ENCODE peak calls at places on chromosomes 12 and 14, in four cellular contexts. One of them, this sample, is unnamed.

GRCh38 chr14:90553298-90553920 is 156.6 kb downstream of the CALM1 start:
- DNase-seq in GM23248: no peak
- DNase-seq in aorta: peak; percentile 29
- DNase-seq in stimulated activated CD4-positive, alpha-beta T cell treated with anti-CD3 and anti-CD28 coated beads, Interleukin-15, amount 100 ng/mL, for 48 hours: no peak
- DNase-seq in this sample: no peak

GRCh38 chr14:54614296-54614695 is 47.4 kb downstream of the SAMD4A start:
- DNase-seq in aorta: no peak
- DNase-seq in stimulated activated CD4-positive, alpha-beta T cell treated with anti-CD3 and anti-CD28 coated beads, Interleukin-15, amount 100 ng/mL, for 48 hours: no peak
- DNase-seq in GM23248: no peak
- DNase-seq in this sample: no peak

GRCh38 chr14:30204431-30204830 is 276.8 kb upstream of the PRKD1 start:
- DNase-seq in stimulated activated CD4-positive, alpha-beta T cell treated with anti-CD3 and anti-CD28 coated beads, Interleukin-15, amount 100 ng/mL, for 48 hours: no peak
- DNase-seq in aorta: no peak
- DNase-seq in GM23248: no peak
- DNase-seq in this sample: no peak

GRCh38 chr14:32524609-32525391 is 195.7 kb downstream of the AKAP6 start:
- DNase-seq in GM23248: peak; percentile 48
- DNase-seq in stimulated activated CD4-positive, alpha-beta T cell treated with anti-CD3 and anti-CD28 coated beads, Interleukin-15, amount 100 ng/mL, for 48 hours: no peak
- DNase-seq in aorta: no peak
- DNase-seq in this sample: no peak

GRCh38 chr12:106071686-106072085 is 67.1 kb downstream of the NUAK1 start:
- DNase-seq in GM23248: no peak
- DNase-seq in stimulated activated CD4-positive, alpha-beta T cell treated with anti-CD3 and anti-CD28 coated beads, Interleukin-15, amount 100 ng/mL, for 48 hours: no peak
- DNase-seq in aorta: no peak
- DNase-seq in this sample: no peak

GRCh38 chr14:91882776-91883175 is 15.4 kb upstream of the TC2N start:
- DNase-seq in GM23248: no peak
- DNase-seq in aorta: no peak
- DNase-seq in stimulated activated CD4-positive, alpha-beta T cell treated with anti-CD3 and anti-CD28 coated beads, Interleukin-15, amount 100 ng/mL, for 48 hours: no peak
- DNase-seq in this sample: no peak

GRCh38 chr12:67137256-67137655 is 131.9 kb upstream of the CAND1 start:
- DNase-seq in stimulated activated CD4-positive, alpha-beta T cell treated with anti-CD3 and anti-CD28 coated beads, Interleukin-15, amount 100 ng/mL, for 48 hours: no peak
- DNase-seq in GM23248: peak; percentile 8
- DNase-seq in aorta: no peak
- DNase-seq in this sample: no peak

GRCh38 chr14:90383731-90384542 is 12.9 kb upstream of the CALM1 start:
- DNase-seq in stimulated activated CD4-positive, alpha-beta T cell treated with anti-CD3 and anti-CD28 coated beads, Interleukin-15, amount 100 ng/mL, for 48 hours: peak; percentile 38
- DNase-seq in GM23248: peak; percentile 74
- DNase-seq in aorta: peak; percentile 67
- DNase-seq in this sample: peak; percentile 36

GRCh38 chr12:113424915-113425823 is 3.0 kb downstream of the SDSL start:
- DNase-seq in stimulated activated CD4-positive, alpha-beta T cell treated with anti-CD3 and anti-CD28 coated beads, Interleukin-15, amount 100 ng/mL, for 48 hours: peak; percentile 44
- DNase-seq in GM23248: peak; percentile 61
- DNase-seq in aorta: peak; percentile 73
- DNase-seq in this sample: peak; percentile 35

GRCh38 chr12:91316161-91316759 is 133.6 kb upstream of the DCN start:
- DNase-seq in stimulated activated CD4-positive, alpha-beta T cell treated with anti-CD3 and anti-CD28 coated beads, Interleukin-15, amount 100 ng/mL, for 48 hours: no peak
- DNase-seq in GM23248: peak; percentile 7
- DNase-seq in aorta: no peak
- DNase-seq in this sample: no peak

GRCh38 chr12:80211671-80212070 is 112.3 kb downstream of the OTOGL start:
- DNase-seq in aorta: no peak
- DNase-seq in stimulated activated CD4-positive, alpha-beta T cell treated with anti-CD3 and anti-CD28 coated beads, Interleukin-15, amount 100 ng/mL, for 48 hours: no peak
- DNase-seq in GM23248: no peak
- DNase-seq in this sample: no peak

GRCh38 chr14:30267141-30267540 is 291.8 kb upstream of the G2E3 start:
- DNase-seq in stimulated activated CD4-positive, alpha-beta T cell treated with anti-CD3 and anti-CD28 coated beads, Interleukin-15, amount 100 ng/mL, for 48 hours: no peak
- DNase-seq in GM23248: peak; percentile 63
- DNase-seq in aorta: no peak
- DNase-seq in this sample: peak; percentile 13

GRCh38 chr12:124567673-124568373 is 411 bp upstream of the NCOR2 start:
- DNase-seq in GM23248: peak; percentile 95
- DNase-seq in aorta: peak; percentile 98
- DNase-seq in stimulated activated CD4-positive, alpha-beta T cell treated with anti-CD3 and anti-CD28 coated beads, Interleukin-15, amount 100 ng/mL, for 48 hours: peak; percentile 69
- DNase-seq in this sample: peak; percentile 95

GRCh38 chr12:53205747-53206146 is 1.3 kb downstream of the ITGB7 start:
- DNase-seq in stimulated activated CD4-positive, alpha-beta T cell treated with anti-CD3 and anti-CD28 coated beads, Interleukin-15, amount 100 ng/mL, for 48 hours: peak; percentile 76
- DNase-seq in GM23248: peak; percentile 96
- DNase-seq in aorta: peak; percentile 73
- DNase-seq in this sample: peak; percentile 80

GRCh38 chr14:64444984-64445845 is 20.1 kb upstream of the AKAP5 start:
- DNase-seq in stimulated activated CD4-positive, alpha-beta T cell treated with anti-CD3 and anti-CD28 coated beads, Interleukin-15, amount 100 ng/mL, for 48 hours: peak; percentile 33
- DNase-seq in GM23248: peak; percentile 67
- DNase-seq in aorta: peak; percentile 52
- DNase-seq in this sample: peak; percentile 87

GRCh38 chr12:80857311-80857710 is 80.4 kb downstream of the LIN7A start:
- DNase-seq in aorta: no peak
- DNase-seq in GM23248: peak; percentile 47
- DNase-seq in stimulated activated CD4-positive, alpha-beta T cell treated with anti-CD3 and anti-CD28 coated beads, Interleukin-15, amount 100 ng/mL, for 48 hours: no peak
- DNase-seq in this sample: no peak

GRCh38 chr12:65414526-65414925 is 136.0 kb downstream of the MSRB3 start:
- DNase-seq in stimulated activated CD4-positive, alpha-beta T cell treated with anti-CD3 and anti-CD28 coated beads, Interleukin-15, amount 100 ng/mL, for 48 hours: no peak
- DNase-seq in aorta: no peak
- DNase-seq in GM23248: peak; percentile 47
- DNase-seq in this sample: no peak

GRCh38 chr14:50225067-50225973 is 6.1 kb downstream of the SOS2 start:
- DNase-seq in stimulated activated CD4-positive, alpha-beta T cell treated with anti-CD3 and anti-CD28 coated beads, Interleukin-15, amount 100 ng/mL, for 48 hours: no peak
- DNase-seq in aorta: no peak
- DNase-seq in GM23248: peak; percentile 91
- DNase-seq in this sample: peak; percentile 74

GRCh38 chr14:103372552-103373304 is 12.5 kb upstream of the MARK3 start:
- DNase-seq in aorta: peak; percentile 72
- DNase-seq in GM23248: peak; percentile 99
- DNase-seq in stimulated activated CD4-positive, alpha-beta T cell treated with anti-CD3 and anti-CD28 coated beads, Interleukin-15, amount 100 ng/mL, for 48 hours: peak; percentile 33
- DNase-seq in this sample: peak; percentile 88

This sample was measured in RPMI7951.